ENCODE peak calls at places on chromosomes 3 and 15, in four cellular contexts. L is NCI-H2081; Y is ovary; T is CD8-positive, alpha-beta memory T cell. Z is an unnamed sample.
A peak's percentile ranks its signal among the peaks of the same experiment; 100 is the strongest.

GRCh38 chr3:149393355-149394165 is 16.1 kb upstream of the TM4SF1 start:
- DNase-seq in Y (peak; percentile 28), L (peak; percentile 92), T (no peak), Z (peak; percentile 50)

GRCh38 chr3:73029321-73029796 is 32.1 kb upstream of the EBLN2 start:
- DNase-seq in T (peak; percentile 23), Y (no peak), L (no peak), Z (no peak)

GRCh38 chr15:68407141-68407885 is 24.6 kb downstream of the ITGA11 start:
- DNase-seq in L (no peak), T (no peak), Y (peak; percentile 22), Z (peak; percentile 71)

GRCh38 chr3:45497963-45498362 is 96.6 kb upstream of the LIMD1 start:
- DNase-seq in Y (no peak), T (peak; percentile 68), L (no peak), Z (peak; percentile 51)

GRCh38 chr15:74426404-74427281 is 7.1 kb downstream of the SEMA7A start:
- DNase-seq in Y (no peak), L (no peak), T (no peak), Z (no peak)

GRCh38 chr3:8500966-8501365 is 657 bp upstream of the LMCD1 start:
- DNase-seq in Y (no peak), L (no peak), T (no peak), Z (no peak)

GRCh38 chr3:8223766-8224165 is 277.9 kb upstream of the LMCD1 start:
- DNase-seq in T (no peak), L (no peak), Y (peak; percentile 11), Z (no peak)

GRCh38 chr15:58598829-58599210 is 150.7 kb downstream of the ADAM10 start:
- DNase-seq in T (no peak), L (no peak), Y (no peak), Z (no peak)

GRCh38 chr15:58378241-58379085 is 53.3 kb upstream of the LIPC start:
- DNase-seq in T (no peak), L (no peak), Y (no peak), Z (no peak)

GRCh38 chr15:96273317-96274086 is 57.0 kb upstream of the NR2F2 start:
- DNase-seq in Y (no peak), L (no peak), T (no peak), Z (no peak)

GRCh38 chr15:85623648-85624047 is 171.1 kb downstream of the KLHL25 start:
- DNase-seq in T (no peak), L (no peak), Y (no peak), Z (no peak)

GRCh38 chr3:27713435-27713880 is 8.7 kb downstream of the EOMES start:
- DNase-seq in L (no peak), T (no peak), Y (peak; percentile 16), Z (no peak)

GRCh38 chr3:134381836-134382442 is 7.7 kb upstream of the AMOTL2 start:
- DNase-seq in Y (no peak), L (no peak), T (no peak), Z (no peak)

GRCh38 chr15:41878355-41878699 is 15.5 kb downstream of the SPTBN5 start:
- DNase-seq in Y (no peak), T (no peak), L (no peak), Z (no peak)

GRCh38 chr3:30658328-30659052 is 52.1 kb downstream of the TGFBR2 start:
- DNase-seq in Y (no peak), L (no peak), T (peak; percentile 73), Z (no peak)

GRCh38 chr15:44654858-44655257 is 8.6 kb downstream of the SPG11 start:
- DNase-seq in Y (no peak), T (no peak), L (no peak), Z (no peak)